ENCODE peak calls at places on chromosomes 2 and 18, in five cellular contexts. X is psoas muscle; B is naive thymus-derived CD8-positive, alpha-beta T cell; Z is NCI-H460; A is left colon. N is an unnamed sample.

GRCh38 chr18:76169733-76170132 is 325.3 kb downstream of the ZNF516 start:
- DNase-seq in A (no peak), B (no peak), X (no peak), Z (no peak), N (no peak)

GRCh38 chr2:135573620-135574019 is 42.3 kb downstream of the R3HDM1 start:
- DNase-seq in X (no peak), B (no peak), A (no peak), Z (no peak), N (no peak)

GRCh38 chr2:158753561-158754302 is 41.4 kb upstream of the DAPL1 start:
- DNase-seq in A (no peak), X (no peak), B (peak), Z (peak), N (peak)

GRCh38 chr2:239526666-239527415 is 126.0 kb upstream of the HDAC4 start:
- DNase-seq in X (no peak), Z (no peak), B (no peak), A (no peak), N (no peak)

GRCh38 chr2:11397513-11397912 is 53.1 kb upstream of the ROCK2 start:
- DNase-seq in Z (no peak), A (no peak), B (no peak), X (no peak), N (no peak)

GRCh38 chr2:16328521-16329190 is 337.0 kb downstream of the CYRIA start:
- DNase-seq in B (no peak), A (no peak), X (no peak), Z (no peak), N (no peak)

GRCh38 chr2:85716346-85716880 is 22.3 kb downstream of the GNLY start:
- DNase-seq in Z (no peak), X (no peak), A (no peak), B (no peak), N (no peak)

GRCh38 chr18:35139517-35139916 is 98.3 kb downstream of the MAPRE2 start:
- DNase-seq in X (no peak), Z (no peak), A (no peak), B (no peak), N (no peak)

GRCh38 chr2:174263989-174264388 is 15.7 kb upstream of the OLA1 start:
- DNase-seq in X (no peak), Z (peak), A (no peak), B (no peak), N (no peak)

GRCh38 chr2:75071766-75072165 is 113.3 kb downstream of the POLE4 start:
- DNase-seq in A (no peak), X (no peak), B (no peak), Z (no peak), N (no peak)

GRCh38 chr2:43885233-43885632 is 46.5 kb downstream of the ABCG8 start:
- DNase-seq in B (no peak), X (no peak), Z (no peak), A (no peak), N (no peak)

GRCh38 chr18:56511996-56512395 is 126.4 kb downstream of the TXNL1 start:
- DNase-seq in Z (no peak), B (no peak), A (no peak), X (no peak), N (no peak)

GRCh38 chr18:27713727-27714080 is 463.2 kb downstream of the CDH2 start:
- DNase-seq in A (no peak), X (no peak), Z (no peak), B (no peak), N (no peak)

GRCh38 chr2:173644146-173644545 is 289.5 kb downstream of the CDCA7 start:
- DNase-seq in X (no peak), Z (no peak), A (no peak), B (no peak), N (no peak)

GRCh38 chr18:22694954-22695353 is 238.2 kb upstream of the RBBP8 start:
- DNase-seq in A (no peak), B (no peak), X (peak), Z (peak), N (no peak)

GRCh38 chr2:31138037-31138962 is at the start of gene GALNT14:
- DNase-seq in A (peak), B (no peak), X (peak), Z (peak), N (peak)

GRCh38 chr18:59268722-59269562 is 4.3 kb downstream of the RAX start:
- DNase-seq in Z (peak), X (no peak), B (no peak), A (no peak), N (peak)

GRCh38 chr2:6111676-6112294 is 419.6 kb downstream of the SOX11 start:
- DNase-seq in Z (no peak), B (no peak), X (no peak), A (no peak), N (no peak)

GRCh38 chr2:71711470-71711857 is 258.1 kb downstream of the DYSF start:
- DNase-seq in X (peak), A (no peak), B (no peak), Z (no peak), N (peak)

GRCh38 chr2:187959821-187960220 is 331.9 kb upstream of the GULP1 start:
- DNase-seq in Z (no peak), X (no peak), A (no peak), B (no peak), N (no peak)

N was measured in Peyer's patch.